ENCODE peak calls at places on chromosome X, in four cellular contexts. V is hepatocyte, R is neural progenitor cell, B is A549. W is an unnamed sample.

GRCh38 chrX:39513836-39514235 is 583.9 kb downstream of the BCOR start:
- DNase-seq in V (peak), R (no peak), B (peak), W (no peak)

GRCh38 chrX:2548731-2549423 is 48.1 kb upstream of the DHRSX start:
- DNase-seq in V (peak), R (no peak), B (no peak), W (no peak)

GRCh38 chrX:120213438-120214265 is 37.0 kb upstream of the ZBTB33 start:
- DNase-seq in V (peak), R (peak), B (peak), W (peak)

GRCh38 chrX:11881485-11882170 is 123.6 kb downstream of the MSL3 start:
- DNase-seq in V (no peak), R (no peak), B (no peak), W (no peak)

GRCh38 chrX:64642482-64642881 is 247.2 kb upstream of the MTMR8 start:
- DNase-seq in V (no peak), R (peak), B (no peak), W (no peak)

GRCh38 chrX:15146515-15146914 is 123.4 kb downstream of the ASB9 start:
- DNase-seq in V (peak), R (peak), B (no peak), W (no peak)

GRCh38 chrX:110836982-110837381 is 41.4 kb upstream of the CHRDL1 start:
- DNase-seq in V (no peak), R (peak), B (no peak), W (no peak)

GRCh38 chrX:145405012-145405411 is 157.7 kb downstream of the SPANXN1 start:
- DNase-seq in V (peak), R (peak), B (peak), W (peak)

GRCh38 chrX:74242050-74242449 is 61.9 kb upstream of the ZCCHC13 start:
- DNase-seq in V (no peak), R (no peak), B (no peak), W (no peak)

GRCh38 chrX:134733595-134733994 is 75.3 kb upstream of the PLAC1 start:
- DNase-seq in V (no peak), R (no peak), B (no peak), W (no peak)

GRCh38 chrX:24647257-24648058 is at the start of gene PCYT1B:
- DNase-seq in V (peak), R (peak), B (no peak), W (peak)

GRCh38 chrX:30910124-30910860 is 21.2 kb upstream of the TAB3 start:
- DNase-seq in V (no peak), R (no peak), B (no peak), W (no peak)

GRCh38 chrX:14673764-14674163 is 144.4 kb downstream of the GLRA2 start:
- DNase-seq in V (peak), R (no peak), B (peak), W (peak)

GRCh38 chrX:38028300-38028699 is 21.9 kb downstream of the SYTL5 start:
- DNase-seq in V (no peak), R (no peak), B (no peak), W (no peak)

GRCh38 chrX:4451591-4451990 is 738.1 kb upstream of the PRKX start:
- DNase-seq in V (no peak), R (peak), B (no peak), W (no peak)

GRCh38 chrX:55759478-55759877 is 41.9 kb downstream of the RRAGB start:
- DNase-seq in V (no peak), R (no peak), B (no peak), W (no peak)

GRCh38 chrX:106341823-106342222 is 173.7 kb downstream of the PWWP3B start:
- DNase-seq in V (no peak), R (peak), B (no peak), W (no peak)

GRCh38 chrX:11791537-11791936 is 33.5 kb downstream of the MSL3 start:
- DNase-seq in V (no peak), R (no peak), B (no peak), W (no peak)

GRCh38 chrX:24027086-24027485 is at the start of gene KLHL15:
- DNase-seq in V (no peak), R (no peak), B (no peak), W (no peak)

GRCh38 chrX:40176256-40176978 is 78.7 kb upstream of the BCOR start:
- DNase-seq in V (peak), R (peak), B (peak), W (no peak)

DNA sequence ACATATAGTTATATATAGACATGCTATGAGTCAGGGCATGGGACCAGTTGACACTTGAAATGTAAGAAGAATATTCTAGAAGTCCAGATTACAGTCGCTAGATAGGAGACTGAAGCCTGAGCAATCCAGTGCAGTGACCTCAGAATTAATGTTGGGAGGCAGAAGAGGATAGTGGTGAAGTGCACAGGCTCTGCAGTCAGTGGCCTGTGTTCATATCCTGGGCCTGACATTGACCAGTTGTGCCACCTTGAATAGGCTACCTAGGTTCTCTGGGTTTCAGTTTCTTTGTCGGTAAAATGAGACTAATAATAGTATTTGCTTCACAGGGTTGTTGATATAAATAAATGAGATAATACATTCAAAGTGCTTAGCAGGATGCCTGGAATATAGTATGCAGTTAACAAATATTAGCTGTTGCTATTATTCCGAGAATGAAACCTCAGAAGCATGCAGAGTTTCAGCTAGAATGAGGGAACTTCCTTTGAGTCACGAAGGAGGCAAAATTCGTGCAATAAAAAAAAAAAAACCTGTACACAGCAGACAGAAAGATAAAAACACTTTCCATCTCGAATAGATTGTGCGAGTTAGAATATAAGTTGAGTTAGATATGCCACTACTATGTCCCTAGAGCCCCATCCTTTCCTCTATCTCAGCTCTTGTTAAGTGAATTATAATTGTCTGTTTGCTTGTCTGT is 4.0 kb upstream of the SH2D1A start:
- DNase-seq in V (no peak), R (no peak), B (no peak), W (no peak)
- H3K27ac ChIP-seq in V (no peak), R (no peak), B (no peak), W (no peak)

DNA sequence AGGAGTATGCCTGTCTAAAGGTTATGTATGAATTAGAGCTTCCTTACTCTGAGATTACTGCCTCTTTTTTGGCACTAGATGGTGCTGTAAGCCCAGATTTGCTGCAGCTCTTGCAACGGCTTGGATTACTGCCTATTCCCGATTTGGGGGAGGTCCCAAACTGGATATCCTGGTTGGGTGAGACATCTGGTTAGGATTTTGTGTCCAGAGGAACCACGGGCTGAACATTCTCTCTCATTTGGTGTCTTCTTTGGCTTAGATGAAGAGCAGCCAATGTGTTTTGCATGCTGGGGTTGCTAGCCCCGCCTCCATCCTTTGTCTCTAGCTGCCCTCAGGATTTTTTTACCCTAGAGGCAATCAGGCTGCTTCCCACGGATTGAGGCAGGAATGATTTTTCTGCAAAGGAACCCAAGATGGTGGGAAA is 31.9 kb downstream of the F8A1 start:
- DNase-seq in V (peak), R (peak), B (peak), W (peak)
- TF ChIP-seq CTCF in V (peak), R (peak), B (peak), W (peak)

DNA sequence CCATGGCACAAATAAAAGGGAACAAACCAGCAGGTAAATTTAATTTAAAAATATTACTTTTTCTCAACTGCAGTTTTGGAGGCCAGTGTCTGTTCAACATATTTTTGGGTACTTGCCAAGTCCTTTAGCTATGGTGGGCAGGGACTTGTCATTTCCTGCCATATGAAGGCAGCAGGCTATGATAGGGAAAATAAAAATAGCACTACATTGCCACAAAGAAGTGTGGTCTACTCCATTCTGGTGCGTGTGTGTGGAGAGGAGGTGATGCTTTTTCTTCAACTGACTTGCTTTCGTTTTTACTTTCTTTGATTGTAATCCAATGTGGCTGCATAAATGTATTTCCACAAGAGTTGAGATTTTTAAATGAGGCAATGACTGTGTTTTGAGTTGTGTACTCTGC is 17.2 kb downstream of the GPR174 start:
- DNase-seq in V (no peak), R (no peak), B (no peak), W (no peak)
- H3K27ac ChIP-seq in V (no peak), R (no peak), B (no peak), W (no peak)

DNA sequence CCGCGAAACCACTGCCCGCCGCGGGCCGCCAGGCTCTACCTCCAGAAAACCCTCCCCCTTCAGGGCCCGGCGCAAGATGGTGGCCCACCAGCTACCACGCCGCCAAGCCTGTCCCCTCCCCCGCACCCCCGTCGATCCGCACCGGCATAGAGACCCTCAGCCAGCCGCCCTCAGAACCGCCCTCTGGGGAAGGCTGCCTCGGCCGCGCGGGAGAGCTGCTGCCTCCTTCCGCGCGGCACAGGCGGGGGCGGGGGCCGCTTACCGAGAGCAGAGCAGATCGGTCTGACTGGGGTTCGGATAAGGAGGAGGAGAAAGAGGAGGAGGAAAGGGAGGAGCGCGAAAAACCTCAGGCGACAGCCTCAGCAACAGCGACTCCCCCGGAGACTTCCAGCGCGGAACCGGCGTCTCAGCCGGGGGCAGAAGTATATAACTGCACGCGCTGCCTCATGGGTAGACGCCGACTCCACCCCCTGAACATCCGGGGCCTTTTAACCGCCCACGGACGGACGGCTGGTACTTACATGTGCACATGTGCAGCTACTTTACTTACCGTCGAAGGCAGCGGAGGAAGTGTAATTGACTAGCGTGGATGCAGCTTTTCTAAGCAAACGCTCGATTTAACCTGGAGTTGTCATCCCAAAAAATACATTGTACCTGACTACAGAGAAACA is at the start of gene ZNF280C:
- DNase-seq in V (peak), R (peak), B (peak), W (peak)
- TF ChIP-seq CTCF in V (peak), R (peak), B (no peak), W (peak)

GRCh38 chrX:9676738-9677097 is 88.9 kb downstream of the GPR143 start:
- DNase-seq in V (no peak), R (no peak), B (no peak), W (no peak)
- H3K27ac ChIP-seq in V (no peak), R (no peak), B (no peak), W (no peak)

GRCh38 chrX:140701480-140701879 is 8.1 kb upstream of the LINC00632 start:
- DNase-seq in V (peak), R (no peak), B (no peak), W (peak)
- TF ChIP-seq CTCF in V (peak), R (peak), B (peak), W (peak)

DNA sequence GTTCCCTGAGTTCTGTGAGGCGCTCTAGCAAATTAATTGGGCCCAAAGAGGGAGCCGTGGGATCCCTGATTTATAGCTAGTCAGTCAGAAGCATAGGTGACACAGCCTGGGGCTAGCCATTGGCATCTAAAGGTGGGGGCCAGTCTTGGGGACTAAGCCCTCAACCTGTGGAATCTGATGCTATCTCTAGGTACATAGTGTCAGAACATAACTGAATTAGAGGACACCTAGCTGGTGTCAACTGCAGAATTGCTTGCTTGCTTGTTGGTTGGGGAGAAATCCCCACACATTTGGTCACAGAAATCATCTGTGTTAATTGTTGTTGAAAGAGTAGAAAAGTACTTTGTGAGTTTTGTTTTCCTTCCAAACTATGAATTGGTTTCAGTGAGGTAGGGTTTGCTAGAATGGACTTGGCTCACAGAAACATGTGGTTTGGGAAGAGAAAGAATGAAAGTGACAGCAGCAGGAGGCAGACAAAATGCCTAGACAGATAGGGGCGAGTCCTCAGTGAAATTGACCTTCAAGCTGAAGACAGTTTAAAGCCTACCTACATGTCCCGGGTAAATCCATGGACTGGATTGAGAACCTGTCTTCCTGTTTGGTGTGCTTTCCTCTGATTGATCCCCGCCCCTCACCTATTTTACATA is 12.8 kb upstream of the GPR82 start:
- DNase-seq in V (no peak), R (no peak), B (no peak), W (no peak)
- H3K27ac ChIP-seq in V (no peak), R (no peak), B (no peak), W (no peak)